ENCODE peak calls at places on chromosomes 4 and X, in five cellular contexts. V, X, F, E and H are unnamed samples.

GRCh38 chr4:4666693-4667642 is 125.1 kb upstream of the STX18 start:
- DNase-seq in V (peak), X (no peak), F (peak), E (peak), H (no peak)

GRCh38 chrX:153446950-153447580 is 1.2 kb upstream of the TREX2 start:
- DNase-seq in V (no peak), X (no peak), F (no peak), E (no peak), H (no peak)

GRCh38 chr4:6121276-6121850 is 79.0 kb downstream of the JAKMIP1 start:
- DNase-seq in V (no peak), X (no peak), F (no peak), E (no peak), H (no peak)

GRCh38 chr4:123921339-123921738 is 524.7 kb downstream of the SPRY1 start:
- DNase-seq in V (no peak), X (no peak), F (no peak), E (no peak), H (no peak)

GRCh38 chr4:153988446-153988845 is 199.6 kb upstream of the SFRP2 start:
- DNase-seq in V (no peak), X (no peak), F (no peak), E (peak), H (peak)

GRCh38 chrX:18574591-18574990 is 97.3 kb downstream of the RS1 start:
- DNase-seq in V (no peak), X (no peak), F (no peak), E (peak), H (peak)

GRCh38 chrX:123093792-123094191 is 90.3 kb upstream of the GRIA3 start:
- DNase-seq in V (no peak), X (no peak), F (no peak), E (no peak), H (no peak)

GRCh38 chr4:182238355-182238931 is 4.8 kb upstream of the TENM3 start:
- DNase-seq in V (peak), X (no peak), F (no peak), E (no peak), H (peak)

GRCh38 chr4:31100551-31100950 is 380.4 kb downstream of the PCDH7 start:
- DNase-seq in V (no peak), X (no peak), F (no peak), E (peak), H (no peak)

GRCh38 chr4:142402156-142402555 is 443.9 kb downstream of the INPP4B start:
- DNase-seq in V (no peak), X (no peak), F (no peak), E (no peak), H (no peak)

GRCh38 chrX:106415276-106415895 is 196.4 kb upstream of the RADX start:
- DNase-seq in V (peak), X (peak), F (peak), E (peak), H (no peak)

GRCh38 chrX:50100188-50100587 is 100.6 kb downstream of the AKAP4 start:
- DNase-seq in V (peak), X (peak), F (peak), E (no peak), H (no peak)

GRCh38 chr4:27009539-27009938 is 148.9 kb downstream of the STIM2 start:
- DNase-seq in V (no peak), X (no peak), F (peak), E (peak), H (peak)

GRCh38 chrX:155766321-155766720 is 114.8 kb upstream of the VAMP7 start:
- DNase-seq in V (no peak), X (no peak), F (no peak), E (no peak), H (no peak)

GRCh38 chr4:159307929-159308328 is 205.1 kb downstream of the RAPGEF2 start:
- DNase-seq in V (no peak), X (no peak), F (no peak), E (no peak), H (no peak)

GRCh38 chrX:150692837-150693781 is at the start of gene MTMR1:
- DNase-seq in V (peak), X (peak), F (peak), E (no peak), H (no peak)

GRCh38 chr4:24519649-24520048 is 64.7 kb downstream of the DHX15 start:
- DNase-seq in V (no peak), X (no peak), F (peak), E (peak), H (no peak)

GRCh38 chr4:1807258-1807777 is 14.2 kb downstream of the FGFR3 start:
- DNase-seq in V (no peak), X (peak), F (no peak), E (no peak), H (no peak)

GRCh38 chrX:29890646-29891200 is 324.6 kb upstream of the MAGEB2 start:
- DNase-seq in V (no peak), X (peak), F (no peak), E (no peak), H (no peak)

GRCh38 chr4:40672528-40673522 is 43.2 kb upstream of the RBM47 start:
- DNase-seq in V (peak), X (peak), F (no peak), E (peak), H (peak)

GRCh38 chr4:160373911-160374310 is 1271.0 kb downstream of the RAPGEF2 start:
- DNase-seq in V (no peak), X (no peak), F (no peak), E (no peak), H (no peak)

GRCh38 chr4:177339794-177340374 is 30.2 kb downstream of the NEIL3 start:
- DNase-seq in V (no peak), X (peak), F (peak), E (peak), H (peak)

GRCh38 chr4:143344011-143344410 is 7.3 kb downstream of the GAB1 start:
- DNase-seq in V (no peak), X (no peak), F (no peak), E (no peak), H (no peak)

GRCh38 chr4:94635172-94635571 is 122.6 kb upstream of the BMPR1B start:
- DNase-seq in V (no peak), X (no peak), F (no peak), E (peak), H (no peak)

GRCh38 chr4:77052352-77052751 is 23.4 kb downstream of the CCNI start:
- DNase-seq in V (peak), X (peak), F (peak), E (peak), H (no peak)

GRCh38 chr4:127780598-127780997 is 1.5 kb upstream of the HSPA4L start:
- DNase-seq in V (no peak), X (no peak), F (no peak), E (no peak), H (no peak)

GRCh38 chr4:148074462-148074861 is 342.6 kb downstream of the ARHGAP10 start:
- DNase-seq in V (no peak), X (no peak), F (no peak), E (no peak), H (no peak)

GRCh38 chrX:154775611-154776349 is 13.1 kb downstream of the DKC1 start:
- DNase-seq in V (no peak), X (peak), F (peak), E (peak), H (no peak)

GRCh38 chr4:74838746-74839370 is 44.5 kb upstream of the BTC start:
- DNase-seq in V (no peak), X (no peak), F (no peak), E (peak), H (no peak)

GRCh38 chr4:70734971-70735370 is 13.2 kb downstream of the RUFY3 start:
- DNase-seq in V (no peak), X (no peak), F (no peak), E (no peak), H (no peak)

GRCh38 chr4:186554890-186555827 is at the start of gene MTNR1A:
- DNase-seq in V (peak), X (no peak), F (peak), E (peak), H (no peak)

GRCh38 chr4:151402150-151402865 is 6.7 kb upstream of the FHIP1A start:
- DNase-seq in V (no peak), X (no peak), F (no peak), E (no peak), H (no peak)

GRCh38 chr4:107037188-107037587 is 1.1 kb upstream of the DKK2 start:
- DNase-seq in V (peak), X (no peak), F (peak), E (peak), H (no peak)

GRCh38 chrX:134171661-134172587 is 65.1 kb upstream of the CCDC160 start:
- DNase-seq in V (peak), X (no peak), F (peak), E (peak), H (no peak)

GRCh38 chrX:134172588-134173259 is 64.3 kb upstream of the CCDC160 start:
- DNase-seq in V (peak), X (no peak), F (peak), E (no peak), H (no peak)

GRCh38 chrX:134174859-134175258 is 62.1 kb upstream of the CCDC160 start:
- DNase-seq in V (peak), X (no peak), F (peak), E (no peak), H (no peak)

GRCh38 chrX:134174273-134174660 is 62.7 kb upstream of the CCDC160 start:
- DNase-seq in V (peak), X (no peak), F (no peak), E (no peak), H (no peak)

GRCh38 chrX:134173541-134174272 is 63.3 kb upstream of the CCDC160 start:
- DNase-seq in V (peak), X (no peak), F (peak), E (no peak), H (no peak)
- H3K4me3 ChIP-seq in V (peak), X (no peak), F (peak), E (no peak), H (no peak)

DNA sequence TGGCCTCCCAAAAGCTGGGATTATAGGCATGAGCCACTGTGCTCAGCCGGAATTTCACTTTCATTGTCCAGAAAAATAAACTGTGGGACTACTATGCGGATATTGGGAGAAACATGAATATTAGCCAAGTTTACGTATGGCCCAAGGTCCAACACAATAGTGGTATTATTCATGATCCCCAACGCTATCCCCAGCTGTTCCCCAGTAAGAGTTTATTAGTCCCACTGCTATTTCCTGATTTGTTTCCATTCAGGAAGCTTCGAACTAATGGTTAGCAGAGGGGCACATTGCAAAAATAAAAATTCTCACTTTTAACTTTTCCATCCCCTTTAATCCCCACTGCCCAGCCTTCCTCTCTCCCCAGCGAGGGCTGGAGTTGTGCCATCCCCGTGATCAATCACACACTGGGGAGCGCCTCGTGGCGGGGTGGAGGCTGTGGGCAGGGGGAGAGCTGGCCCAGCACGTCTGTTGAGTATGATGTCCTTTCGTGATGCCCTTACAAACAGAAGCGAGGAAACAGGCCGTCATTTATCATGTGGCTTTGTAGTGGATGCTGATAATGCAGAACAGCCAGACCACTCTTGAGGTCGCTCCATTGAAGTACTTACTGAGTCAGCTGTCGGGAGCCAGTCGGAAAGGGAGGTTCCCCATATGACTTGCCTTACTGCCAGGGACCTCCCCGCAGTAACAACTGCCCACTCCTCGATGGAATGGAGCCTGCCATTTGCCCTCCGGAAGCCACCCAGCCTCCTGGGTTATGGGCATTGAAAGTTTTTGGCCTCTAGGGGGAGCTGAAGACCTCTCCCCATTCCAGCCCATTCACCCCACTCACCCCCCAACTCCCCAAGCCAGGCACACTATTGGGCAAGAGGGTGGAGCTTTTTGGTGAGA is 117.0 kb downstream of the KDR start:
- DNase-seq in V (peak), X (no peak), F (peak), E (peak), H (no peak)
- TF ChIP-seq CTCF in V (peak), X (peak), F (peak), E (peak), H (peak)

DNA sequence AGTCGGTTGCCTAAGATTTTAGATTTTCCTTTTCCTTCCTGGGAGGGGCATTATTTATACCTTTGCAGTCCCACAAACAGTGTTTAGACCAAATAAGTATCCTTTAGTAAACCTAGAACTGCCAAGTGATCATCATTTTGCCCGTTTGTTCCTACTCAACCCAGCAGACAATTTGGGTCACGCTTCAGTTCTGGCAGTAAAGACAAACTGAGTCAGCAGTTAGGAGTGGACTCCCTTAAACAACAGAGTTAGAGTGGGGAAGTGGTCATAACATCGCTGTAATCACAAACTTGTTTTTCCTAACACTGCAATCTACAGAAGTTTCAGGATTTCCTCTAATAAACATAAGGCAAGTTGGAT is 782 bp upstream of the WDFY3 start:
- DNase-seq in V (no peak), X (no peak), F (no peak), E (peak), H (no peak)
- H3K4me3 ChIP-seq in V (peak), X (peak), F (peak), E (peak), H (peak)

GRCh38 chrX:131783555-131784338 is 239.4 kb upstream of the STK26 start:
- DNase-seq in V (no peak), X (peak), F (no peak), E (no peak), H (peak)
- TF ChIP-seq CTCF in V (no peak), X (no peak), F (no peak), E (no peak), H (peak)

DNA sequence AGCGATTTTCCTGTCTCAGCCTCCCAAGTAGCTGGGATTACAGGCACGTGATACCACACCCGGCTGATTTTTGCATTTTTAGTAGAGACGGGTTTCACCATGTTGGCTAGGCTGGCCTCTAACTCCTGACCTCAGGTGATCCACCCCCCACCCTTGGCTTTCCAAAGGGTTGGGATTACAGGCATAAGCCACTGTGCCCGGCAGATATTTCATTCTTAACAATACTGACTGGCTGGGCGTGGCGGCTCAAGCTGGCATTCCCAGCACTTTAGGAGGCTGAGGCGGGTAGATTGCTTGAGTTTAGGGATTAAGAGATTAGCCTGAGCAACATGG is 1.3 kb downstream of the PQBP1 start:
- DNase-seq in V (no peak), X (no peak), F (no peak), E (no peak), H (no peak)
- H3K4me3 ChIP-seq in V (no peak), X (peak), F (no peak), E (no peak), H (no peak)

DNA sequence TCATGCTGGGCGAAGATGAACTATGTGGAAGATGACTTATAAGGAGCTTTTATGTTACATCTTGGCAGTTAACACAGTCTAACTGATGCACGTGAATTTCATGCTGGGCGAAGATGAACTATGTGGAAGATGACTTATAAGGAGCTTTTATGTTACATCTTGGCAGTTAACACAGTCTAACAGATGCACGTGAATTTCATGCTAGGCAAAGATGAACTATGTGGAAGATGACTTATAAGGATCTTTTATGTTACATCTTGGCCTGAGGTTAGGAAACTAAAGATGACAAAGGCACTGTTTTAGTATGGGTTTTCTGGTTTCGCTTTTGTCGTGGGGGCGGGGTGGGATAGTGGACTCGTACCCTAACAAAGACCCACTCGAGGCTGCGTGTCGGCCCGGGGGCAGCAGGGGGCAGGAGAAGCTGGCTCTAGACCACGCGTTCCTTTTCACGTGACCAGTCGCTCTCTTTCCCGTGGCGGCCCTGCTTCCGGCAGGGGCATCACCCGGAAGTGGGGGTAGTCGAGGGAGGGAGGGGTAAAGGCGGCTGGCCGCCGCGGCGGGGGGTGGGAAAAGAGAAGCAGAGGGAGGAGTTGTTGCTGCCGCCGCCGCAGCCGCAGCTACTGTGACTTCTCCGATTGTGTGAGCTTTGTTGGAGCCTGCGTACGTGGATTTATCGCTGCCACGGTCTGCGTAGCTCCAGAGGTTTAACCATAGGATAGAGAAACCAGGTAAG is at the start of gene ATP7A:
- DNase-seq in V (peak), X (peak), F (peak), E (peak), H (peak)
- TF ChIP-seq CTCF in V (peak), X (peak), F (peak), E (peak), H (peak)